ENCODE peak calls at places on chromosomes 11 and 22, in ten cellular contexts. P is fibroblast of mammary gland; I is BE2C; V is GM23248; Y is spleen; U is midbrain; L is body of pancreas; T is LoVo; C is stimulated activated CD8-positive, alpha-beta memory T cell treated with anti-CD3 and anti-CD28 coated beads, Interleukin-15, amount 100 ng/mL, for 1 hour; J is mesendoderm. A is an unnamed sample.

GRCh38 chr22:40024201-40025061 is 29.7 kb downstream of the FAM83F start:
- DNase-seq in P (peak), I (peak), V (peak), Y (peak), U (peak), L (peak), T (peak), C (peak), J (peak), A (peak)

GRCh38 chr11:2202900-2203439 is 31.4 kb upstream of the TH start:
- DNase-seq in P (no peak), I (no peak), V (no peak), Y (no peak), U (no peak), L (peak), T (peak), C (no peak), J (no peak), A (no peak)

GRCh38 chr11:64070301-64070656 is 34.5 kb downstream of the FLRT1 start:
- DNase-seq in P (no peak), I (no peak), V (no peak), Y (no peak), U (no peak), L (no peak), T (no peak), C (no peak), J (peak), A (no peak)

GRCh38 chr11:20397281-20397680 is 9.8 kb downstream of the PRMT3 start:
- DNase-seq in P (peak), I (peak), V (peak), Y (no peak), U (peak), L (no peak), T (peak), C (no peak), J (peak), A (peak)

GRCh38 chr22:49372111-49372529 is 455.6 kb downstream of the BRD1 start:
- DNase-seq in P (no peak), I (no peak), V (no peak), Y (peak), U (no peak), L (no peak), T (no peak), C (no peak), J (no peak), A (no peak)

GRCh38 chr11:114296190-114296978 is at the start of gene NNMT:
- DNase-seq in P (peak), I (no peak), V (peak), Y (no peak), U (no peak), L (peak), T (no peak), C (no peak), J (no peak), A (no peak)

GRCh38 chr11:117296881-117297280 is 5.7 kb downstream of the BACE1-AS start:
- DNase-seq in P (no peak), I (no peak), V (no peak), Y (no peak), U (no peak), L (no peak), T (no peak), C (no peak), J (no peak), A (no peak)

GRCh38 chr22:49536571-49537131 is 291.0 kb downstream of the BRD1 start:
- DNase-seq in P (no peak), I (no peak), V (no peak), Y (peak), U (no peak), L (peak), T (no peak), C (no peak), J (peak), A (no peak)

GRCh38 chr11:61509058-61510029 is 795 bp downstream of the LRRC10B start:
- DNase-seq in P (peak), I (peak), V (peak), Y (peak), U (peak), L (peak), T (peak), C (no peak), J (peak), A (peak)

GRCh38 chr22:24894998-24895397 is 51.5 kb downstream of the LHFPL7 start:
- DNase-seq in P (peak), I (peak), V (peak), Y (no peak), U (no peak), L (peak), T (peak), C (no peak), J (no peak), A (peak)

GRCh38 chr11:75873417-75874148 is 58.6 kb downstream of the UVRAG start:
- DNase-seq in P (no peak), I (no peak), V (no peak), Y (no peak), U (peak), L (no peak), T (no peak), C (no peak), J (no peak), A (peak)

GRCh38 chr11:62832346-62833234 is at the start of gene TEX54:
- DNase-seq in P (peak), I (peak), V (peak), Y (peak), U (no peak), L (peak), T (no peak), C (no peak), J (no peak), A (no peak)

GRCh38 chr22:35150163-35151107 is 84.5 kb downstream of the ISX start:
- DNase-seq in P (peak), I (peak), V (peak), Y (peak), U (peak), L (peak), T (peak), C (peak), J (peak), A (peak)

GRCh38 chr22:49983148-49984042 is 22.8 kb downstream of the PIM3 start:
- DNase-seq in P (no peak), I (peak), V (no peak), Y (peak), U (no peak), L (peak), T (no peak), C (no peak), J (peak), A (no peak)

GRCh38 chr11:73159297-73159696 is 17.2 kb upstream of the FCHSD2 start:
- DNase-seq in P (no peak), I (no peak), V (no peak), Y (peak), U (no peak), L (no peak), T (no peak), C (no peak), J (no peak), A (no peak)

GRCh38 chr11:130622126-130622525 is 173.7 kb downstream of the ADAMTS15 start:
- DNase-seq in P (peak), I (no peak), V (no peak), Y (no peak), U (no peak), L (no peak), T (no peak), C (no peak), J (no peak), A (no peak)

GRCh38 chr11:2199466-2200341 is 28.1 kb upstream of the TH start:
- DNase-seq in P (no peak), I (no peak), V (no peak), Y (no peak), U (no peak), L (no peak), T (no peak), C (no peak), J (no peak), A (no peak)

GRCh38 chr11:67266424-67267187 is at the start of gene GRK2:
- DNase-seq in P (no peak), I (peak), V (peak), Y (peak), U (peak), L (peak), T (peak), C (no peak), J (peak), A (no peak)